ENCODE peak calls at places on chromosomes 12 and 14, in six cellular contexts. Y, K, P, T, D and L are unnamed samples.

GRCh38 chr14:94381149-94382030 is 7.0 kb downstream of the SERPINA1 start:
- DNase-seq in T (no peak), K (no peak), Y (no peak), D (no peak), P (no peak), L (no peak)

GRCh38 chr12:32541754-32542374 is 137.2 kb upstream of the DNM1L start:
- DNase-seq in T (no peak), Y (no peak), P (no peak), D (no peak), K (no peak), L (no peak)

GRCh38 chr14:105388976-105389375 is 9.4 kb upstream of the TEX22 start:
- DNase-seq in T (no peak), D (no peak), K (no peak), Y (no peak), P (no peak), L (no peak)

GRCh38 chr12:6276247-6276887 is 34.1 kb upstream of the PLEKHG6 start:
- DNase-seq in T (no peak), K (no peak), Y (no peak), D (no peak), P (no peak), L (no peak)

GRCh38 chr14:56119221-56119967 is 1.2 kb downstream of the PELI2 start:
- DNase-seq in Y (peak), D (no peak), T (peak), P (peak), K (peak), L (peak)

GRCh38 chr14:65195042-65195719 is 92.9 kb upstream of the MAX start:
- DNase-seq in P (no peak), K (no peak), Y (no peak), T (no peak), D (no peak), L (no peak)

GRCh38 chr14:37753459-37753858 is 158.0 kb downstream of the TTC6 start:
- DNase-seq in T (no peak), D (no peak), Y (no peak), P (no peak), K (no peak), L (no peak)

GRCh38 chr12:49342914-49343731 is 3.6 kb upstream of the DNAJC22 start:
- DNase-seq in P (peak), T (no peak), K (no peak), D (no peak), Y (no peak), L (peak)

GRCh38 chr14:102738373-102739189 is 38.7 kb upstream of the TRAF3 start:
- DNase-seq in D (no peak), P (no peak), Y (no peak), K (no peak), T (no peak), L (no peak)

GRCh38 chr12:57898308-57898970 is 42.9 kb upstream of the ATP23 start:
- DNase-seq in P (no peak), T (no peak), K (no peak), D (no peak), Y (peak), L (no peak)

GRCh38 chr12:2214411-2214810 is 161.6 kb downstream of the CACNA1C start:
- DNase-seq in T (no peak), Y (no peak), K (no peak), D (no peak), P (no peak), L (no peak)

GRCh38 chr14:40944521-40944920 is 662.2 kb upstream of the LRFN5 start:
- DNase-seq in Y (no peak), T (no peak), D (no peak), P (no peak), K (no peak), L (no peak)

GRCh38 chr14:91679273-91679672 is 52.6 kb downstream of the CATSPERB start:
- DNase-seq in K (no peak), P (no peak), D (no peak), Y (no peak), T (no peak), L (no peak)

GRCh38 chr14:71361335-71361734 is 454.1 kb downstream of the PCNX1 start:
- DNase-seq in T (no peak), Y (peak), P (no peak), D (no peak), K (no peak), L (no peak)

GRCh38 chr12:48903363-48903981 is 21.8 kb downstream of the FKBP11 start:
- DNase-seq in P (peak), K (no peak), D (no peak), T (no peak), Y (peak), L (no peak)

GRCh38 chr14:30994681-30995620 is 30.5 kb upstream of the AP4S1 start:
- DNase-seq in K (no peak), P (no peak), T (no peak), Y (peak), D (no peak), L (no peak)

GRCh38 chr14:64541261-64541970 is 875 bp downstream of the HSPA2 start:
- DNase-seq in D (no peak), T (peak), K (no peak), P (peak), Y (no peak), L (no peak)

GRCh38 chr12:71746983-71747611 is 7.6 kb upstream of the RAB21 start:
- DNase-seq in Y (peak), T (no peak), D (peak), K (peak), P (no peak), L (peak)

GRCh38 chr14:56860441-56860840 is 50.2 kb upstream of the OTX2 start:
- DNase-seq in K (no peak), T (no peak), Y (no peak), D (no peak), P (no peak), L (no peak)

GRCh38 chr14:23660290-23661226 is 24.4 kb downstream of the DHRS2 start:
- DNase-seq in Y (no peak), P (no peak), K (no peak), T (no peak), D (no peak), L (no peak)

GRCh38 chr12:56928262-56928661 is 5.9 kb downstream of the SDR9C7 start:
- DNase-seq in D (no peak), T (no peak), P (no peak), K (no peak), Y (no peak), L (no peak)

GRCh38 chr14:97688626-97689336 is 891.6 kb downstream of the VRK1 start:
- DNase-seq in Y (no peak), D (no peak), T (no peak), K (no peak), P (no peak), L (no peak)